ENCODE peak calls at places on chromosomes 11 and 22, in four cellular contexts. One of them, this sample, is unnamed.

GRCh38 chr22:29079218-29079901 is 6.5 kb downstream of the KREMEN1 start:
- DNase-seq in GM23248: peak; percentile 27
- DNase-seq in neural progenitor cell: no peak
- DNase-seq in NT2/D1: no peak
- DNase-seq in this sample: no peak

GRCh38 chr22:17366830-17367229 is 2.4 kb upstream of the CECR2 start:
- DNase-seq in GM23248: no peak
- DNase-seq in neural progenitor cell: peak; percentile 84
- DNase-seq in NT2/D1: no peak
- DNase-seq in this sample: peak; percentile 28

GRCh38 chr11:64000026-64000739 is 13.9 kb downstream of the OTUB1 start:
- DNase-seq in GM23248: peak; percentile 89
- DNase-seq in neural progenitor cell: peak; percentile 91
- DNase-seq in NT2/D1: peak; percentile 76
- DNase-seq in this sample: peak; percentile 78

GRCh38 chr22:21766933-21767462 is 31.4 kb upstream of the YPEL1 start:
- DNase-seq in GM23248: no peak
- DNase-seq in neural progenitor cell: no peak
- DNase-seq in NT2/D1: no peak
- DNase-seq in this sample: no peak

GRCh38 chr11:74257934-74258553 is 53.4 kb downstream of the P4HA3 start:
- DNase-seq in GM23248: peak; percentile 73
- DNase-seq in neural progenitor cell: no peak
- DNase-seq in NT2/D1: no peak
- DNase-seq in this sample: no peak

GRCh38 chr11:68040957-68041591 is 2.2 kb downstream of the TCIRG1 start:
- DNase-seq in GM23248: no peak
- DNase-seq in neural progenitor cell: no peak
- DNase-seq in NT2/D1: no peak
- DNase-seq in this sample: no peak

GRCh38 chr11:73308003-73308962 is at the start of gene ARHGEF17:
- DNase-seq in GM23248: peak; percentile 91
- DNase-seq in neural progenitor cell: peak; percentile 93
- DNase-seq in NT2/D1: peak; percentile 59
- DNase-seq in this sample: peak; percentile 52

GRCh38 chr11:134691985-134692384 is 279.9 kb upstream of the B3GAT1 start:
- DNase-seq in GM23248: peak; percentile 53
- DNase-seq in neural progenitor cell: no peak
- DNase-seq in NT2/D1: no peak
- DNase-seq in this sample: no peak

GRCh38 chr11:2794419-2794795 is 91.2 kb downstream of the CDKN1C start:
- DNase-seq in GM23248: no peak
- DNase-seq in neural progenitor cell: no peak
- DNase-seq in NT2/D1: no peak
- DNase-seq in this sample: no peak

GRCh38 chr11:45606514-45607024 is 58.9 kb downstream of the CHST1 start:
- DNase-seq in GM23248: no peak
- DNase-seq in neural progenitor cell: peak; percentile 95
- DNase-seq in NT2/D1: peak; percentile 96
- DNase-seq in this sample: no peak

GRCh38 chr22:20562607-20563463 is 55.4 kb downstream of the MED15 start:
- DNase-seq in GM23248: no peak
- DNase-seq in neural progenitor cell: no peak
- DNase-seq in NT2/D1: no peak
- DNase-seq in this sample: no peak

GRCh38 chr22:19798825-19799224 is 38.2 kb downstream of the TBX1 start:
- DNase-seq in GM23248: no peak
- DNase-seq in neural progenitor cell: peak; percentile 35
- DNase-seq in NT2/D1: no peak
- DNase-seq in this sample: no peak

GRCh38 chr11:5224538-5225479 is 2.1 kb downstream of the HBB start:
- DNase-seq in GM23248: no peak
- DNase-seq in neural progenitor cell: no peak
- DNase-seq in NT2/D1: no peak
- DNase-seq in this sample: no peak

GRCh38 chr11:11218287-11218986 is 134.6 kb downstream of the CSNK2A3 start:
- DNase-seq in GM23248: no peak
- DNase-seq in neural progenitor cell: no peak
- DNase-seq in NT2/D1: no peak
- DNase-seq in this sample: no peak

GRCh38 chr11:118232659-118233058 is 7.8 kb upstream of the JAML start:
- DNase-seq in GM23248: no peak
- DNase-seq in neural progenitor cell: no peak
- DNase-seq in NT2/D1: no peak
- DNase-seq in this sample: no peak

GRCh38 chr11:59186130-59186594 is 14.2 kb downstream of the DTX4 start:
- DNase-seq in GM23248: peak; percentile 41
- DNase-seq in neural progenitor cell: peak; percentile 62
- DNase-seq in NT2/D1: no peak
- DNase-seq in this sample: peak; percentile 97

GRCh38 chr11:109735139-109735538 is 313.1 kb downstream of the C11orf87 start:
- DNase-seq in GM23248: no peak
- DNase-seq in neural progenitor cell: no peak
- DNase-seq in NT2/D1: no peak
- DNase-seq in this sample: no peak

GRCh38 chr11:95706974-95707387 is 82.6 kb downstream of the FAM76B start:
- DNase-seq in GM23248: no peak
- DNase-seq in neural progenitor cell: no peak
- DNase-seq in NT2/D1: no peak
- DNase-seq in this sample: no peak

GRCh38 chr11:108966978-108967377 is 302.1 kb downstream of the DDX10 start:
- DNase-seq in GM23248: no peak
- DNase-seq in neural progenitor cell: no peak
- DNase-seq in NT2/D1: no peak
- DNase-seq in this sample: no peak

GRCh38 chr11:107583629-107584195 is 7.2 kb upstream of the ELMOD1 start:
- DNase-seq in GM23248: peak; percentile 79
- DNase-seq in neural progenitor cell: no peak
- DNase-seq in NT2/D1: no peak
- DNase-seq in this sample: no peak

GRCh38 chr11:35009191-35009940 is 92.9 kb downstream of the PDHX start:
- DNase-seq in GM23248: peak; percentile 91
- DNase-seq in neural progenitor cell: no peak
- DNase-seq in NT2/D1: no peak
- DNase-seq in this sample: peak; percentile 33

GRCh38 chr11:114149689-114150407 is 90.3 kb downstream of the ZBTB16 start:
- DNase-seq in GM23248: peak; percentile 29
- DNase-seq in neural progenitor cell: no peak
- DNase-seq in NT2/D1: no peak
- DNase-seq in this sample: no peak

GRCh38 chr11:1548221-1549070 is 23.6 kb downstream of the DUSP8 start:
- DNase-seq in GM23248: peak; percentile 74
- DNase-seq in neural progenitor cell: peak; percentile 56
- DNase-seq in NT2/D1: no peak
- DNase-seq in this sample: peak; percentile 36

GRCh38 chr11:69008774-69009440 is 4.1 kb downstream of the MRGPRF start:
- DNase-seq in GM23248: peak; percentile 100
- DNase-seq in neural progenitor cell: no peak
- DNase-seq in NT2/D1: peak; percentile 72
- DNase-seq in this sample: peak; percentile 83

GRCh38 chr22:46796566-46797195 is 34.2 kb downstream of the TBC1D22A start:
- DNase-seq in GM23248: no peak
- DNase-seq in neural progenitor cell: no peak
- DNase-seq in NT2/D1: no peak
- DNase-seq in this sample: no peak

GRCh38 chr11:45322891-45323597 is 36.9 kb upstream of the SYT13 start:
- DNase-seq in GM23248: no peak
- DNase-seq in neural progenitor cell: no peak
- DNase-seq in NT2/D1: no peak
- DNase-seq in this sample: no peak

GRCh38 chr11:35274909-35275807 is 136.2 kb downstream of the CD44 start:
- DNase-seq in GM23248: peak; percentile 71
- DNase-seq in neural progenitor cell: peak; percentile 3
- DNase-seq in NT2/D1: no peak
- DNase-seq in this sample: no peak

GRCh38 chr11:125990244-125990643 is 44.4 kb downstream of the VSIG10L2 start:
- DNase-seq in GM23248: peak; percentile 88
- DNase-seq in neural progenitor cell: no peak
- DNase-seq in NT2/D1: no peak
- DNase-seq in this sample: no peak

GRCh38 chr11:9753031-9753430 is 89.2 kb downstream of the SWAP70 start:
- DNase-seq in GM23248: peak; percentile 89
- DNase-seq in neural progenitor cell: no peak
- DNase-seq in NT2/D1: no peak
- DNase-seq in this sample: no peak

GRCh38 chr11:84901986-84902385 is 725.2 kb downstream of the DLG2 start:
- DNase-seq in GM23248: peak; percentile 85
- DNase-seq in neural progenitor cell: no peak
- DNase-seq in NT2/D1: no peak
- DNase-seq in this sample: no peak

GRCh38 chr22:47309946-47310345 is 547.5 kb downstream of the TBC1D22A start:
- DNase-seq in GM23248: no peak
- DNase-seq in neural progenitor cell: no peak
- DNase-seq in NT2/D1: no peak
- DNase-seq in this sample: no peak

GRCh38 chr11:73047773-73048371 is 94.2 kb downstream of the FCHSD2 start:
- DNase-seq in GM23248: no peak
- DNase-seq in neural progenitor cell: no peak
- DNase-seq in NT2/D1: no peak
- DNase-seq in this sample: no peak

GRCh38 chr11:30016588-30017363 is at the start of gene KCNA4:
- DNase-seq in GM23248: peak; percentile 38
- DNase-seq in neural progenitor cell: peak; percentile 88
- DNase-seq in NT2/D1: peak; percentile 33
- DNase-seq in this sample: no peak

GRCh38 chr11:36073411-36074203 is 129.7 kb downstream of the LDLRAD3 start:
- DNase-seq in GM23248: peak; percentile 69
- DNase-seq in neural progenitor cell: peak; percentile 45
- DNase-seq in NT2/D1: no peak
- DNase-seq in this sample: no peak

DNA sequence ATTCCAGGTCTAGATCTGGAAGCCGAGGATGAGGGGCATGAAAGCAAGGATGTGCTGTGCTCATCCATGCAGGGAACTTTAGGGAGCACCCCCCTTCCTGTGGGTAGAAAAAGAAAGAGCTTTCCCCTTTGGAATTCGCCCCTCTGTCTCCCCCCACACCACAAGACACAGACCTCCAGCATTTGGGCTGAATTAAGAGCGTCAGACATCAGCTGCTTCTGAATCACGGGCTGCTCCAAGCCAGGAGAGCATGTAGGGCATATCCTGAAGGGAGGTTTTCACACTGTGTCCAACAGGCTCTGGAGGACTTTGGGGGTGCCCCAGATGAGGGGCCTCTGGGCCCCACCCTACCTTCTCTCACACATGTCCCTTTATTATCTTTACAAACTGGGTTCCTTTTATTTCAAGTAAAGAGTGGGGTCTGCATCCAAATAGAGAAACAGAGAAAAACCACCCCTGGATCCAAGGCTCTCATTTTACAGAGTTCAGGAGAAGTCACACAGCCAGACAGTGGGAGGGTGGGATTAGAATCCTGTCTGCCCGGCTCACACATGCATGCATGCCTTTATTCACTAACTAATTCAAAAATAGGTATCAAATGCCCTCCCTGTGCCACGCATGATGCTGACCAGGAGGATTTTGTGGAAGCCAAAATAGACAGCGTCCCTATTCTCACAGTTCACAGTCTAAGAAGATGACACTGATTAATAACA is 52.8 kb downstream of the LRRC32 start:
- DNase-seq in GM23248: peak; percentile 83
- DNase-seq in neural progenitor cell: no peak
- DNase-seq in NT2/D1: no peak
- DNase-seq in this sample: no peak
- H3K9ac ChIP-seq in GM23248: peak overlapping the region; percentile 24
- H3K9ac ChIP-seq in neural progenitor cell: no peak overlapping the region
- H3K9ac ChIP-seq in NT2/D1: no peak overlapping the region
- H3K9ac ChIP-seq in this sample: no peak overlapping the region

GRCh38 chr22:39115976-39116621 is 19.1 kb downstream of the APOBEC3H start:
- DNase-seq in GM23248: no peak
- DNase-seq in neural progenitor cell: no peak
- DNase-seq in NT2/D1: no peak
- DNase-seq in this sample: no peak

GRCh38 chr22:39115570-39115969 is 18.5 kb downstream of the APOBEC3H start:
- DNase-seq in GM23248: no peak
- DNase-seq in neural progenitor cell: no peak
- DNase-seq in NT2/D1: no peak
- DNase-seq in this sample: no peak

GRCh38 chr22:39110631-39111561 is 13.9 kb downstream of the APOBEC3H start:
- DNase-seq in GM23248: no peak
- DNase-seq in neural progenitor cell: peak; percentile 68
- DNase-seq in NT2/D1: no peak
- DNase-seq in this sample: peak; percentile 5

GRCh38 chr22:39117585-39118191 is 20.6 kb downstream of the APOBEC3H start:
- DNase-seq in GM23248: peak; percentile 53
- DNase-seq in neural progenitor cell: peak; percentile 68
- DNase-seq in NT2/D1: no peak
- DNase-seq in this sample: peak; percentile 37

DNA sequence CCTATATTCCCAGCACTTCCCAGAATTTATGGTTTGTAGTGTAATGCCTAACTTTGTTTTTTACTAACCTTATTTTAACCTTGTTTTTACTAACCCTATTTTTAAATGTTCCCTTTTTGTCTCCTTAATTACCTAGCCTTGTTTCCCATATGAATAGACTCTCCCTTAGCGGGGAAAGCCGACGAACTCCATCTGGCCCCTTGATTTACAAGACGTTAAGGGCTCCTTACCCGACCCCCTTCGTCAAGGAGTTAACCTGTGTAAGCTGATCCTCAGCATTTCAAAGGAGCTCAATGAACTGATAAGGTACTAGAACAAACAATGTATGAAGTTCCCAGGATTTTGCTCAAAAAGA is 17.1 kb downstream of the APOBEC3H start:
- DNase-seq in GM23248: no peak
- DNase-seq in neural progenitor cell: peak; percentile 58
- DNase-seq in NT2/D1: peak; percentile 61
- DNase-seq in this sample: no peak
- H3K9ac ChIP-seq in GM23248: no peak overlapping the region
- H3K9ac ChIP-seq in neural progenitor cell: no peak overlapping the region
- H3K9ac ChIP-seq in NT2/D1: no peak overlapping the region
- H3K9ac ChIP-seq in this sample: no peak overlapping the region

DNA sequence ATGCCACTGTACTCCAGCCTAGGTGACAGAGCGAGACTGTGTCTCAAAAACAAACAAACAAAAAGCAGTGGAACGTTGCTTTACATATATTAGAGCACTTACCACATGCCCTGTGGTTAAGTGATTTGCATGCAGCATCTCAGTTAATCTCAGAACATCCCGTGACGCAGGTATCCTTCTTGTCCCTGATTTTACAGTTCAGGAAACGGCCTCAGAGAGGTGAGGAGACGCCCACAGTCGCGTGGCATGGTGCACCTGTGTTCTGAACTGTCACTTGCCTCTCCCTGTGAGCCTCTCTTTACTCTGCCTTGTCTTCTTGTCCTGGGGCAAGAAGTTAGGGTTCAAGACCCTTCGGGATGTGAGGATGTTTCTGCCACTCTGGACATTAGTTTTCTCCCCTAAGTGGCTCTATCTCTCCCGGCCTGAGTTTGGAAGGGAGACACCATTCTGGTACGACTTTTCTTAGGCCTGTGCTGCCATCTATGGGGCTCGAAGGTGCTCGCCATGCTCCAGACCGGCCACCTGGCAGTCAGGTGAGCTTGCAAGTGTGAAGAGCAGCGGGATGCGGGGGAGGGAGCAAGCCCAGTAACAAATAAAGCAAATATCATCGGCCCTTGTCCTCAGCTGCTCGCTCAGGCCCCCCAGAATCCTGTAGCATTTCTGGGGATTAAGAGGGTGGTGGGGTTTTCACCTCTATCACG is 25.6 kb downstream of the YWHAH start:
- DNase-seq in GM23248: peak; percentile 78
- DNase-seq in neural progenitor cell: peak; percentile 88
- DNase-seq in NT2/D1: peak; percentile 58
- DNase-seq in this sample: peak; percentile 85
- H3K9ac ChIP-seq in GM23248: no peak overlapping the region
- H3K9ac ChIP-seq in neural progenitor cell: no peak overlapping the region
- H3K9ac ChIP-seq in NT2/D1: peak overlapping the region; percentile 42
- H3K9ac ChIP-seq in this sample: no peak overlapping the region

GRCh38 chr22:36409067-36409466 is 21.3 kb upstream of the MYH9 start:
- DNase-seq in GM23248: no peak
- DNase-seq in neural progenitor cell: no peak
- DNase-seq in NT2/D1: no peak
- DNase-seq in this sample: no peak
- H3K9ac ChIP-seq in GM23248: no peak overlapping the region
- H3K9ac ChIP-seq in neural progenitor cell: no peak overlapping the region
- H3K9ac ChIP-seq in NT2/D1: peak overlapping the region; percentile 2
- H3K9ac ChIP-seq in this sample: no peak overlapping the region

This sample was measured in trophoblast cell.